ENCODE peak calls at places on chromosomes 13 and 19, in ten cellular contexts. One of them, this sample, is unnamed.

GRCh38 chr13:111322001-111322915 is 1.8 kb downstream of the TEX29 start:
- DNase-seq in RWPE1: no peak
- DNase-seq in thoracic aorta: no peak
- DNase-seq in A673: no peak
- DNase-seq in progenitor cell of endocrine pancreas: no peak
- DNase-seq in suprapubic skin: no peak
- DNase-seq in body of pancreas: no peak
- DNase-seq in hepatocyte: no peak
- DNase-seq in IMR-90: no peak
- DNase-seq in HFFc6: no peak
- DNase-seq in this sample: no peak

GRCh38 chr19:31553112-31553843 is 204.0 kb upstream of the TSHZ3 start:
- DNase-seq in RWPE1: no peak
- DNase-seq in thoracic aorta: no peak
- DNase-seq in A673: no peak
- DNase-seq in progenitor cell of endocrine pancreas: no peak
- DNase-seq in suprapubic skin: no peak
- DNase-seq in body of pancreas: no peak
- DNase-seq in hepatocyte: no peak
- DNase-seq in IMR-90: no peak
- DNase-seq in HFFc6: no peak
- DNase-seq in this sample: no peak

GRCh38 chr13:49287995-49288394 is 40.3 kb downstream of the CDADC1 start:
- DNase-seq in RWPE1: no peak
- DNase-seq in thoracic aorta: no peak
- DNase-seq in A673: no peak
- DNase-seq in progenitor cell of endocrine pancreas: no peak
- DNase-seq in suprapubic skin: no peak
- DNase-seq in body of pancreas: no peak
- DNase-seq in hepatocyte: no peak
- DNase-seq in IMR-90: no peak
- DNase-seq in HFFc6: no peak
- DNase-seq in this sample: no peak

GRCh38 chr13:36345438-36346221 is 564 bp downstream of the SPART start:
- DNase-seq in RWPE1: peak
- DNase-seq in thoracic aorta: peak
- DNase-seq in A673: peak
- DNase-seq in progenitor cell of endocrine pancreas: peak
- DNase-seq in suprapubic skin: peak
- DNase-seq in body of pancreas: peak
- DNase-seq in hepatocyte: peak
- DNase-seq in IMR-90: peak
- DNase-seq in HFFc6: peak
- DNase-seq in this sample: peak

GRCh38 chr13:21243045-21243842 is 66.8 kb downstream of the MRPL57 start:
- DNase-seq in RWPE1: no peak
- DNase-seq in thoracic aorta: no peak
- DNase-seq in A673: no peak
- DNase-seq in progenitor cell of endocrine pancreas: no peak
- DNase-seq in suprapubic skin: no peak
- DNase-seq in body of pancreas: no peak
- DNase-seq in hepatocyte: no peak
- DNase-seq in IMR-90: no peak
- DNase-seq in HFFc6: no peak
- DNase-seq in this sample: no peak

GRCh38 chr19:47765522-47766358 is 12.8 kb upstream of the SELENOW start:
- DNase-seq in RWPE1: no peak
- DNase-seq in thoracic aorta: no peak
- DNase-seq in A673: peak
- DNase-seq in progenitor cell of endocrine pancreas: peak
- DNase-seq in suprapubic skin: no peak
- DNase-seq in body of pancreas: peak
- DNase-seq in hepatocyte: peak
- DNase-seq in IMR-90: peak
- DNase-seq in HFFc6: peak
- DNase-seq in this sample: peak

GRCh38 chr19:49588370-49589122 is 2.4 kb upstream of the PRR12 start:
- DNase-seq in RWPE1: no peak
- DNase-seq in thoracic aorta: no peak
- DNase-seq in A673: no peak
- DNase-seq in progenitor cell of endocrine pancreas: no peak
- DNase-seq in suprapubic skin: no peak
- DNase-seq in body of pancreas: no peak
- DNase-seq in hepatocyte: no peak
- DNase-seq in IMR-90: no peak
- DNase-seq in HFFc6: no peak
- DNase-seq in this sample: no peak

GRCh38 chr19:39138221-39139211 is 12.9 kb downstream of the PAK4 start:
- DNase-seq in RWPE1: no peak
- DNase-seq in thoracic aorta: no peak
- DNase-seq in A673: no peak
- DNase-seq in progenitor cell of endocrine pancreas: no peak
- DNase-seq in suprapubic skin: no peak
- DNase-seq in body of pancreas: no peak
- DNase-seq in hepatocyte: no peak
- DNase-seq in IMR-90: no peak
- DNase-seq in HFFc6: no peak
- DNase-seq in this sample: no peak

GRCh38 chr19:18294467-18294864 is 13.0 kb upstream of the JUND start:
- DNase-seq in RWPE1: peak
- DNase-seq in thoracic aorta: no peak
- DNase-seq in A673: no peak
- DNase-seq in progenitor cell of endocrine pancreas: no peak
- DNase-seq in suprapubic skin: peak
- DNase-seq in body of pancreas: peak
- DNase-seq in hepatocyte: no peak
- DNase-seq in IMR-90: no peak
- DNase-seq in HFFc6: peak
- DNase-seq in this sample: no peak

GRCh38 chr13:110382229-110382628 is 75.1 kb downstream of the COL4A2 start:
- DNase-seq in RWPE1: peak
- DNase-seq in thoracic aorta: no peak
- DNase-seq in A673: peak
- DNase-seq in progenitor cell of endocrine pancreas: no peak
- DNase-seq in suprapubic skin: no peak
- DNase-seq in body of pancreas: no peak
- DNase-seq in hepatocyte: no peak
- DNase-seq in IMR-90: peak
- DNase-seq in HFFc6: peak
- DNase-seq in this sample: no peak

GRCh38 chr13:41267106-41267505 is 3.7 kb upstream of the MTRF1 start:
- DNase-seq in RWPE1: no peak
- DNase-seq in thoracic aorta: no peak
- DNase-seq in A673: no peak
- DNase-seq in progenitor cell of endocrine pancreas: no peak
- DNase-seq in suprapubic skin: no peak
- DNase-seq in body of pancreas: no peak
- DNase-seq in hepatocyte: no peak
- DNase-seq in IMR-90: peak
- DNase-seq in HFFc6: peak
- DNase-seq in this sample: no peak

GRCh38 chr19:18020212-18021067 is 12.5 kb downstream of the ARRDC2 start:
- DNase-seq in RWPE1: no peak
- DNase-seq in thoracic aorta: peak
- DNase-seq in A673: no peak
- DNase-seq in progenitor cell of endocrine pancreas: no peak
- DNase-seq in suprapubic skin: peak
- DNase-seq in body of pancreas: peak
- DNase-seq in hepatocyte: peak
- DNase-seq in IMR-90: peak
- DNase-seq in HFFc6: no peak
- DNase-seq in this sample: no peak

GRCh38 chr13:41542281-41542680 is 84.9 kb downstream of the RGCC start:
- DNase-seq in RWPE1: no peak
- DNase-seq in thoracic aorta: no peak
- DNase-seq in A673: no peak
- DNase-seq in progenitor cell of endocrine pancreas: no peak
- DNase-seq in suprapubic skin: no peak
- DNase-seq in body of pancreas: no peak
- DNase-seq in hepatocyte: no peak
- DNase-seq in IMR-90: no peak
- DNase-seq in HFFc6: no peak
- DNase-seq in this sample: no peak

DNA sequence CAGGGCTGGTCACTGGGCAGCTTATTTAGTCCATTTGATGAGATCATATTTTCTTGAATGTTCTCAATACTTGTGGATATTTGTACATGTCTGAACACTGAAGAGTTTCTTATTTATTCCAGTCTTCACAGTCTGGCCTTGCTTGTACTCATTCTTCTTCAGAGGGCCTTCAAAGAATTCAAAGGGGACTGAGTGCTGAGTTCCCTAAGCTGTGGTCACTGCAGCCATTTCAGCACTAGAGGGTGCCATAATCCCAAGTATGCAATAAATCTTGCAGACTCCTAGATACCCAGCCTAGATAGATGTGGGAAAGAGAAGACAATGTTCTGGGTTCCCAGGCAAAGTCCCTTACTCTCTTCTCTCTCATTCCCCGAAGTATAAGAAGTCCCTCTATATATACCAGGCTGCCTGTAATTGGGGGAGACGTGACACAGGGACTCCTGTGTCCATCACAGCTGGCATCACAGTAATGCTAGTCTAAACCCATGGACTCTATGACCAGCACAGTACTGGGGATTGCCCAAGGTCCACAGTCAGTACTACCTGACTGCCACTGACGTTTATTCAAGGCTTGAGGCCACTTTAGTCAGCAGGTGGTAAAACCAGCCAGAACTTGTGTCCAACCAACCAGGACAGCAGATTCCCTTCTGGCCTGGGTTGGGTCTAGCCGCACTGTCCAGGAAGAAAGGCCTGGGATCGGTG is 8.9 kb upstream of the VN1R1 start:
- DNase-seq in RWPE1: no peak
- DNase-seq in thoracic aorta: no peak
- DNase-seq in A673: peak
- DNase-seq in progenitor cell of endocrine pancreas: no peak
- DNase-seq in suprapubic skin: no peak
- DNase-seq in body of pancreas: no peak
- DNase-seq in hepatocyte: no peak
- DNase-seq in IMR-90: peak
- DNase-seq in HFFc6: peak
- DNase-seq in this sample: no peak
- TF ChIP-seq CTCF in RWPE1: peak
- TF ChIP-seq CTCF in thoracic aorta: no peak
- TF ChIP-seq CTCF in A673: peak
- TF ChIP-seq CTCF in progenitor cell of endocrine pancreas: no peak
- TF ChIP-seq CTCF in suprapubic skin: no peak
- TF ChIP-seq CTCF in body of pancreas: no peak
- TF ChIP-seq CTCF in hepatocyte: peak
- TF ChIP-seq CTCF in IMR-90: peak
- TF ChIP-seq CTCF in HFFc6: peak
- TF ChIP-seq CTCF in this sample: no peak

GRCh38 chr19:44539236-44539819 is 9.9 kb upstream of the CEACAM20 start:
- DNase-seq in RWPE1: peak
- DNase-seq in thoracic aorta: no peak
- DNase-seq in A673: no peak
- DNase-seq in progenitor cell of endocrine pancreas: no peak
- DNase-seq in suprapubic skin: no peak
- DNase-seq in body of pancreas: no peak
- DNase-seq in hepatocyte: no peak
- DNase-seq in IMR-90: peak
- DNase-seq in HFFc6: no peak
- DNase-seq in this sample: no peak

GRCh38 chr19:44539991-44540390 is 10.5 kb upstream of the CEACAM20 start:
- DNase-seq in RWPE1: no peak
- DNase-seq in thoracic aorta: no peak
- DNase-seq in A673: no peak
- DNase-seq in progenitor cell of endocrine pancreas: no peak
- DNase-seq in suprapubic skin: no peak
- DNase-seq in body of pancreas: no peak
- DNase-seq in hepatocyte: no peak
- DNase-seq in IMR-90: no peak
- DNase-seq in HFFc6: no peak
- DNase-seq in this sample: no peak

GRCh38 chr19:44542671-44543070 is 13.2 kb upstream of the CEACAM20 start:
- DNase-seq in RWPE1: no peak
- DNase-seq in thoracic aorta: no peak
- DNase-seq in A673: no peak
- DNase-seq in progenitor cell of endocrine pancreas: no peak
- DNase-seq in suprapubic skin: no peak
- DNase-seq in body of pancreas: no peak
- DNase-seq in hepatocyte: no peak
- DNase-seq in IMR-90: no peak
- DNase-seq in HFFc6: no peak
- DNase-seq in this sample: no peak

GRCh38 chr19:44540736-44541135 is 11.3 kb upstream of the CEACAM20 start:
- DNase-seq in RWPE1: no peak
- DNase-seq in thoracic aorta: no peak
- DNase-seq in A673: no peak
- DNase-seq in progenitor cell of endocrine pancreas: no peak
- DNase-seq in suprapubic skin: no peak
- DNase-seq in body of pancreas: no peak
- DNase-seq in hepatocyte: no peak
- DNase-seq in IMR-90: no peak
- DNase-seq in HFFc6: no peak
- DNase-seq in this sample: no peak

GRCh38 chr19:44544031-44544430 is 14.6 kb upstream of the CEACAM20 start:
- DNase-seq in RWPE1: no peak
- DNase-seq in thoracic aorta: no peak
- DNase-seq in A673: no peak
- DNase-seq in progenitor cell of endocrine pancreas: no peak
- DNase-seq in suprapubic skin: no peak
- DNase-seq in body of pancreas: no peak
- DNase-seq in hepatocyte: no peak
- DNase-seq in IMR-90: no peak
- DNase-seq in HFFc6: no peak
- DNase-seq in this sample: no peak
- TF ChIP-seq CTCF in RWPE1: no peak
- TF ChIP-seq CTCF in thoracic aorta: no peak
- TF ChIP-seq CTCF in A673: no peak
- TF ChIP-seq CTCF in progenitor cell of endocrine pancreas: no peak
- TF ChIP-seq CTCF in suprapubic skin: no peak
- TF ChIP-seq CTCF in body of pancreas: no peak
- TF ChIP-seq CTCF in hepatocyte: no peak
- TF ChIP-seq CTCF in IMR-90: no peak
- TF ChIP-seq CTCF in HFFc6: no peak
- TF ChIP-seq CTCF in this sample: no peak

GRCh38 chr13:73060251-73061160 is 1.7 kb downstream of the KLF5 start:
- DNase-seq in RWPE1: peak
- DNase-seq in thoracic aorta: no peak
- DNase-seq in A673: peak
- DNase-seq in progenitor cell of endocrine pancreas: no peak
- DNase-seq in suprapubic skin: no peak
- DNase-seq in body of pancreas: peak
- DNase-seq in hepatocyte: peak
- DNase-seq in IMR-90: peak
- DNase-seq in HFFc6: peak
- DNase-seq in this sample: peak
- TF ChIP-seq CTCF in RWPE1: no peak
- TF ChIP-seq CTCF in thoracic aorta: no peak
- TF ChIP-seq CTCF in A673: no peak
- TF ChIP-seq CTCF in progenitor cell of endocrine pancreas: no peak
- TF ChIP-seq CTCF in suprapubic skin: no peak
- TF ChIP-seq CTCF in body of pancreas: no peak
- TF ChIP-seq CTCF in hepatocyte: peak
- TF ChIP-seq CTCF in IMR-90: peak
- TF ChIP-seq CTCF in HFFc6: no peak
- TF ChIP-seq CTCF in this sample: no peak

DNA sequence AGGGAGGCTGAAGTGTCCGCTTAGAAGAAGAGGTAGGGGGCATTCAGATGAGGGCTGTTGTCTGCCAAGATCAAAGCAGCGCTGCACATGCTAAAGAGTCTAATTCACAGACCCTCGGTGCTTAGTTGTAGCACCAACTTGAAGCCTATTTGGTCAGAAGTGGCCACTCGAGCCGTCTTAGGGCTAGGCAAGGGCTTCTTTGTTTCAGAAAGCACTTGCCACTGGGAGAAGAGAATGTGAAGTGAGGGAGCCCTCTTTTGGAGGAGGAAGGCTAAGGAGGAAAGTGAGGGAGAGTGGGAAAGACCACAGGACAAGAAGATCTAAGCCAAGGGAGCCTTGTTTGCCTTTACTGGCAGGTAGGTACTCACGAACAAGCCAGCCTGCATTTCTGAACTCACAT is 313.4 kb upstream of the TMTC4 start:
- DNase-seq in RWPE1: no peak
- DNase-seq in thoracic aorta: no peak
- DNase-seq in A673: peak
- DNase-seq in progenitor cell of endocrine pancreas: no peak
- DNase-seq in suprapubic skin: no peak
- DNase-seq in body of pancreas: no peak
- DNase-seq in hepatocyte: no peak
- DNase-seq in IMR-90: peak
- DNase-seq in HFFc6: no peak
- DNase-seq in this sample: no peak
- TF ChIP-seq CTCF in RWPE1: no peak
- TF ChIP-seq CTCF in thoracic aorta: no peak
- TF ChIP-seq CTCF in A673: peak
- TF ChIP-seq CTCF in progenitor cell of endocrine pancreas: peak
- TF ChIP-seq CTCF in suprapubic skin: no peak
- TF ChIP-seq CTCF in body of pancreas: no peak
- TF ChIP-seq CTCF in hepatocyte: no peak
- TF ChIP-seq CTCF in IMR-90: peak
- TF ChIP-seq CTCF in HFFc6: peak
- TF ChIP-seq CTCF in this sample: no peak

This sample was measured in nephron progenitor cell.